ENCODE peak calls at places on chromosomes 2 and 18, in four cellular contexts. One of them, this sample, is unnamed.

GRCh38 chr2:40343904-40344303 is 108.0 kb downstream of the SLC8A1 start:
- DNase-seq in GM23248: peak
- DNase-seq in AG10803: peak
- DNase-seq in stimulated activated CD4-positive, alpha-beta T cell treated with anti-CD3 and anti-CD28 coated beads, Interleukin-4, amount 100 ng/mL, for 4 hours: no peak
- DNase-seq in this sample: no peak

GRCh38 chr2:108268001-108268400 is 20.7 kb upstream of the SULT1C2 start:
- DNase-seq in stimulated activated CD4-positive, alpha-beta T cell treated with anti-CD3 and anti-CD28 coated beads, Interleukin-4, amount 100 ng/mL, for 4 hours: no peak
- DNase-seq in GM23248: peak
- DNase-seq in AG10803: peak
- DNase-seq in this sample: no peak

GRCh38 chr2:197914778-197915177 is 110.4 kb downstream of the PLCL1 start:
- DNase-seq in AG10803: peak
- DNase-seq in stimulated activated CD4-positive, alpha-beta T cell treated with anti-CD3 and anti-CD28 coated beads, Interleukin-4, amount 100 ng/mL, for 4 hours: no peak
- DNase-seq in GM23248: no peak
- DNase-seq in this sample: no peak

GRCh38 chr2:19854596-19855235 is 47.1 kb downstream of the TTC32 start:
- DNase-seq in stimulated activated CD4-positive, alpha-beta T cell treated with anti-CD3 and anti-CD28 coated beads, Interleukin-4, amount 100 ng/mL, for 4 hours: no peak
- DNase-seq in AG10803: no peak
- DNase-seq in GM23248: no peak
- DNase-seq in this sample: no peak

GRCh38 chr2:69773201-69773600 is 31.3 kb downstream of the ANXA4 start:
- DNase-seq in stimulated activated CD4-positive, alpha-beta T cell treated with anti-CD3 and anti-CD28 coated beads, Interleukin-4, amount 100 ng/mL, for 4 hours: no peak
- DNase-seq in AG10803: peak
- DNase-seq in GM23248: peak
- DNase-seq in this sample: no peak

GRCh38 chr2:184598313-184599053 is at the start of gene ZNF804A:
- DNase-seq in stimulated activated CD4-positive, alpha-beta T cell treated with anti-CD3 and anti-CD28 coated beads, Interleukin-4, amount 100 ng/mL, for 4 hours: no peak
- DNase-seq in GM23248: peak
- DNase-seq in AG10803: peak
- DNase-seq in this sample: peak

GRCh38 chr2:19632327-19633040 is 269.3 kb downstream of the TTC32 start:
- DNase-seq in GM23248: peak
- DNase-seq in stimulated activated CD4-positive, alpha-beta T cell treated with anti-CD3 and anti-CD28 coated beads, Interleukin-4, amount 100 ng/mL, for 4 hours: no peak
- DNase-seq in AG10803: peak
- DNase-seq in this sample: no peak

GRCh38 chr18:3869848-3870247 is 419.9 kb downstream of the TGIF1 start:
- DNase-seq in AG10803: peak
- DNase-seq in stimulated activated CD4-positive, alpha-beta T cell treated with anti-CD3 and anti-CD28 coated beads, Interleukin-4, amount 100 ng/mL, for 4 hours: no peak
- DNase-seq in GM23248: peak
- DNase-seq in this sample: peak

GRCh38 chr2:236824836-236825235 is 255.2 kb downstream of the ACKR3 start:
- DNase-seq in AG10803: no peak
- DNase-seq in GM23248: no peak
- DNase-seq in stimulated activated CD4-positive, alpha-beta T cell treated with anti-CD3 and anti-CD28 coated beads, Interleukin-4, amount 100 ng/mL, for 4 hours: no peak
- DNase-seq in this sample: no peak

GRCh38 chr18:47970664-47971523 is 40.4 kb upstream of the SMAD2 start:
- DNase-seq in stimulated activated CD4-positive, alpha-beta T cell treated with anti-CD3 and anti-CD28 coated beads, Interleukin-4, amount 100 ng/mL, for 4 hours: no peak
- DNase-seq in GM23248: no peak
- DNase-seq in AG10803: no peak
- DNase-seq in this sample: peak

GRCh38 chr2:42794271-42795046 is 2.1 kb upstream of the HAAO start:
- DNase-seq in AG10803: peak
- DNase-seq in stimulated activated CD4-positive, alpha-beta T cell treated with anti-CD3 and anti-CD28 coated beads, Interleukin-4, amount 100 ng/mL, for 4 hours: no peak
- DNase-seq in GM23248: no peak
- DNase-seq in this sample: peak

GRCh38 chr18:79186649-79187048 is 117.5 kb downstream of the ATP9B start:
- DNase-seq in AG10803: no peak
- DNase-seq in GM23248: no peak
- DNase-seq in stimulated activated CD4-positive, alpha-beta T cell treated with anti-CD3 and anti-CD28 coated beads, Interleukin-4, amount 100 ng/mL, for 4 hours: no peak
- DNase-seq in this sample: no peak

GRCh38 chr2:118224144-118224887 is 136.0 kb downstream of the INSIG2 start:
- DNase-seq in GM23248: peak
- DNase-seq in stimulated activated CD4-positive, alpha-beta T cell treated with anti-CD3 and anti-CD28 coated beads, Interleukin-4, amount 100 ng/mL, for 4 hours: peak
- DNase-seq in AG10803: peak
- DNase-seq in this sample: peak

GRCh38 chr2:240988146-240988545 is 10.3 kb upstream of the SNED1 start:
- DNase-seq in GM23248: peak
- DNase-seq in stimulated activated CD4-positive, alpha-beta T cell treated with anti-CD3 and anti-CD28 coated beads, Interleukin-4, amount 100 ng/mL, for 4 hours: no peak
- DNase-seq in AG10803: peak
- DNase-seq in this sample: peak

GRCh38 chr2:58019209-58019608 is 27.4 kb upstream of the VRK2 start:
- DNase-seq in GM23248: no peak
- DNase-seq in AG10803: no peak
- DNase-seq in stimulated activated CD4-positive, alpha-beta T cell treated with anti-CD3 and anti-CD28 coated beads, Interleukin-4, amount 100 ng/mL, for 4 hours: no peak
- DNase-seq in this sample: no peak

GRCh38 chr18:26052497-26052896 is 37.9 kb downstream of the SS18 start:
- DNase-seq in stimulated activated CD4-positive, alpha-beta T cell treated with anti-CD3 and anti-CD28 coated beads, Interleukin-4, amount 100 ng/mL, for 4 hours: no peak
- DNase-seq in AG10803: peak
- DNase-seq in GM23248: peak
- DNase-seq in this sample: no peak

GRCh38 chr2:102971661-102972060 is 209.8 kb downstream of the TMEM182 start:
- DNase-seq in GM23248: no peak
- DNase-seq in AG10803: no peak
- DNase-seq in stimulated activated CD4-positive, alpha-beta T cell treated with anti-CD3 and anti-CD28 coated beads, Interleukin-4, amount 100 ng/mL, for 4 hours: no peak
- DNase-seq in this sample: no peak

GRCh38 chr18:3180325-3180724 is 39.4 kb downstream of the MYOM1 start:
- DNase-seq in AG10803: peak
- DNase-seq in GM23248: peak
- DNase-seq in stimulated activated CD4-positive, alpha-beta T cell treated with anti-CD3 and anti-CD28 coated beads, Interleukin-4, amount 100 ng/mL, for 4 hours: no peak
- DNase-seq in this sample: peak

GRCh38 chr2:233458826-233459225 is 104.5 kb downstream of the DGKD start:
- DNase-seq in AG10803: no peak
- DNase-seq in stimulated activated CD4-positive, alpha-beta T cell treated with anti-CD3 and anti-CD28 coated beads, Interleukin-4, amount 100 ng/mL, for 4 hours: no peak
- DNase-seq in GM23248: no peak
- DNase-seq in this sample: no peak

GRCh38 chr2:186135697-186136096 is 350.4 kb upstream of the ZC3H15 start:
- DNase-seq in AG10803: peak
- DNase-seq in stimulated activated CD4-positive, alpha-beta T cell treated with anti-CD3 and anti-CD28 coated beads, Interleukin-4, amount 100 ng/mL, for 4 hours: no peak
- DNase-seq in GM23248: peak
- DNase-seq in this sample: no peak

GRCh38 chr2:20514596-20515269 is 67.9 kb downstream of the RHOB start:
- DNase-seq in GM23248: peak
- DNase-seq in AG10803: peak
- DNase-seq in stimulated activated CD4-positive, alpha-beta T cell treated with anti-CD3 and anti-CD28 coated beads, Interleukin-4, amount 100 ng/mL, for 4 hours: no peak
- DNase-seq in this sample: peak

GRCh38 chr2:53209679-53210473 is 557.7 kb upstream of the CHAC2 start:
- DNase-seq in stimulated activated CD4-positive, alpha-beta T cell treated with anti-CD3 and anti-CD28 coated beads, Interleukin-4, amount 100 ng/mL, for 4 hours: no peak
- DNase-seq in AG10803: no peak
- DNase-seq in GM23248: no peak
- DNase-seq in this sample: no peak

GRCh38 chr2:104852161-104852689 is 1.7 kb upstream of the POU3F3 start:
- DNase-seq in stimulated activated CD4-positive, alpha-beta T cell treated with anti-CD3 and anti-CD28 coated beads, Interleukin-4, amount 100 ng/mL, for 4 hours: no peak
- DNase-seq in AG10803: no peak
- DNase-seq in GM23248: peak
- DNase-seq in this sample: peak

GRCh38 chr2:239767016-239767905 is 257.9 kb downstream of the NDUFA10 start:
- DNase-seq in AG10803: no peak
- DNase-seq in GM23248: no peak
- DNase-seq in stimulated activated CD4-positive, alpha-beta T cell treated with anti-CD3 and anti-CD28 coated beads, Interleukin-4, amount 100 ng/mL, for 4 hours: no peak
- DNase-seq in this sample: no peak

GRCh38 chr2:5987117-5987787 is 295.1 kb downstream of the SOX11 start:
- DNase-seq in AG10803: no peak
- DNase-seq in stimulated activated CD4-positive, alpha-beta T cell treated with anti-CD3 and anti-CD28 coated beads, Interleukin-4, amount 100 ng/mL, for 4 hours: no peak
- DNase-seq in GM23248: no peak
- DNase-seq in this sample: no peak